ENCODE peak calls at places on chromosomes 5 and 9, in seven cellular contexts. L is SK-N-SH, U is transverse colon, P is A549, B is upper lobe of left lung, Q is H1, I is suprapubic skin. J is an unnamed sample.

GRCh38 chr5:107272954-107273353 is 397.8 kb downstream of the EFNA5 start:
- DNase-seq in B (no peak), U (no peak), P (no peak), L (no peak), I (no peak), Q (no peak), J (no peak)

GRCh38 chr5:157160001-157160400 is 6.1 kb downstream of the GARIN3 start:
- DNase-seq in I (no peak), U (no peak), P (no peak), Q (no peak), B (no peak), L (no peak), J (no peak)

GRCh38 chr9:115225459-115226116 is 107.6 kb upstream of the TNC start:
- DNase-seq in I (no peak), U (no peak), L (no peak), P (no peak), Q (no peak), B (no peak), J (no peak)

GRCh38 chr5:142295084-142295758 is 29.6 kb downstream of the SPRY4 start:
- DNase-seq in U (no peak), L (no peak), P (no peak), I (no peak), Q (peak), B (no peak), J (no peak)

GRCh38 chr9:95816716-95817115 is 58.8 kb upstream of the ERCC6L2 start:
- DNase-seq in I (no peak), P (peak), Q (no peak), U (no peak), L (no peak), B (no peak), J (no peak)

GRCh38 chr9:91727316-91727861 is 222.6 kb downstream of the ROR2 start:
- DNase-seq in I (peak), L (peak), P (peak), Q (peak), B (no peak), U (no peak), J (no peak)

GRCh38 chr9:135081264-135081660 is 6.2 kb upstream of the OLFM1 start:
- DNase-seq in L (no peak), Q (no peak), U (no peak), B (no peak), I (peak), P (no peak), J (peak)

GRCh38 chr9:14221558-14221957 is 92.4 kb downstream of the NFIB start:
- DNase-seq in P (peak), L (no peak), B (no peak), Q (no peak), I (no peak), U (no peak), J (no peak)

GRCh38 chr5:109830955-109831502 is 141.3 kb downstream of the MAN2A1 start:
- DNase-seq in I (no peak), P (no peak), L (no peak), Q (no peak), U (no peak), B (no peak), J (no peak)

GRCh38 chr5:170635706-170636105 is 131.9 kb downstream of the KCNIP1 start:
- DNase-seq in U (no peak), L (no peak), B (no peak), I (no peak), P (no peak), Q (no peak), J (no peak)

GRCh38 chr5:5558593-5558992 is 136.1 kb downstream of the ICE1 start:
- DNase-seq in U (no peak), Q (no peak), I (no peak), P (no peak), B (no peak), L (peak), J (no peak)

GRCh38 chr9:93126151-93126781 is 7.8 kb downstream of the NINJ1 start:
- DNase-seq in Q (no peak), B (peak), L (peak), P (no peak), U (peak), I (peak), J (peak)

GRCh38 chr9:127163409-127163808 is 41.0 kb upstream of the ANGPTL2 start:
- DNase-seq in U (no peak), P (peak), B (no peak), Q (no peak), I (no peak), L (no peak), J (peak)

GRCh38 chr5:180389252-180390101 is 36.3 kb upstream of the GFPT2 start:
- DNase-seq in P (no peak), Q (peak), B (peak), U (no peak), L (peak), I (no peak), J (no peak)

GRCh38 chr9:38017149-38017884 is 51.7 kb downstream of the SHB start:
- DNase-seq in Q (peak), P (peak), U (no peak), I (no peak), L (peak), B (peak), J (no peak)

DNA sequence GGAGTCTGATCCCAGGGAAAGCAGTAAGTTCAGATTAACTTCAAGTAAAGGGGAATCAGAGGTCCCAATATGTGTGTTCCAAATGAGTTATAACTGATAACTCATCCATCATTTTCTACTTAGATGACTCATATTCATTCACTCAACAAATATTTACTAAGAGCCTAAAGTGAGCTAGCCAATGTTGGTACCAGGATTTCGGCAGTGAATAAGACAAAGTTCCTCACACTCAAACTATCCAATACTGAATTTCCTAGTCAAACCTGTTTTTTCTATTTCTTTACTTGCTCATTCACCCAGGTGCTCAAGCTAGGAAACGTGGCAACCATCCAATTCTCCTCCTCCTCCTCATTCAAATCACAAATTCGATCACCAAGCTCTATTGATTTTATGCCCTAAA is 25.8 kb downstream of the FBXW2 start:
- DNase-seq in I (no peak), L (no peak), Q (no peak), P (no peak), U (no peak), B (no peak), J (no peak)
- TF ChIP-seq EP300 in I (no peak), L (no peak), Q (no peak), P (no peak), U (no peak), B (no peak), J (no peak)

GRCh38 chr9:109082091-109082620 is 37.6 kb downstream of the TMEM245 start:
- DNase-seq in P (no peak), Q (no peak), L (no peak), I (no peak), B (no peak), U (no peak), J (no peak)
- TF ChIP-seq EP300 in P (no peak), Q (no peak), L (no peak), I (no peak), B (no peak), U (no peak), J (no peak)

GRCh38 chr9:2180171-2180570 is 165.0 kb downstream of the SMARCA2 start:
- DNase-seq in I (no peak), P (no peak), Q (no peak), U (no peak), L (no peak), B (no peak), J (no peak)
- TF ChIP-seq EP300 in I (no peak), P (no peak), Q (no peak), U (no peak), L (no peak), B (no peak), J (no peak)

DNA sequence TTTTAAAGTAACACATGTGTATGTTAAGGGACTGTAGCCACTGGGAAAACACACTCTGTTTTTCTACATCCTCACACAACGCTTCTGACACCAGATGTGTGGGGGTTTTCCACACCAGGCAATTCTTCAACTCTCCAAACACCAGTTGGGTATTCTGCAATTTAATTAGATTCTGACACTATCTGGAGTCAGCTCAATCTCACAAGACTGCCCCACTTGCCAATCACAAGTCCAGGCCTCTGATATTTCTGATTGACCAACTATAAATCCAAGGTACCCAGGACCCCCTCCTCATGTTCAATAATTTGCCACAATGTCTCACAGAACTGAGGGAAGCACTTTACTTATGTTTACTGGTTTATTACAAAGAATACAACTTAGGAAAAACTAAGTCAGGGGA is 60.5 kb upstream of the CTXN3 start:
- DNase-seq in P (no peak), B (no peak), I (no peak), Q (no peak), L (no peak), U (no peak), J (no peak)
- TF ChIP-seq EP300 in P (no peak), B (no peak), I (no peak), Q (no peak), L (no peak), U (no peak), J (no peak)

DNA sequence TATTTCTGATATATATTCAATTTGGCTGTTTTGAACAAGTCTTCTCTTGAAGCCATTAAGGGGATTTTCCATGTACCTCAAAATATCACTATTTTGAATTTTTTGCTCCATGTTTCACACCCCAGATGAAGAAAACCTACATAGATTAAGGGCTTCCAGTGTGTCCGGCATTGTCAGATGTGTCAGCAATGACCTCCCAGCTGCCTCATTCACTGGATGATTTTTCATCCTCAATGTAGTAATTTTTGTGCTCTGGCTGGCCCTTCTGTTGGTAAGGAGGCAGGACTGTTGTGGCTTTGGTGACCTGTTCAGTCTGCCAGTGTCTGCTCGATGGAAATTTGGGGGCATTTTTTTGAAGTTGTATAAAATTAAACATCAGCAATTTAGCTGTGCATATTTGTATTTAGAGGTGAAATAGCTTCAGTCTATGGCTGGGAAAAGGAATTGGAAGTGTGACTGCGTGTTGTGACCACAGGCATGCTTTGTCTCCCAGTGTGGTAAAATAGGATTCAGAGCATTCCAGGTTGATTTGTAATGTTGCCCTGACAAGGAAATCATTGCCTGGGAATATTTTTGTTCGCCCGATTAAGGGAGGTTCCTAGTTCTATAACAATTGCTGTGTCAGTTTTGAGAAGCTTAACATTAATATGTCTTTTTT is 312.4 kb downstream of the ARHGEF28 start:
- DNase-seq in Q (no peak), I (no peak), L (no peak), P (peak), B (no peak), U (no peak), J (no peak)
- TF ChIP-seq EP300 in Q (no peak), I (no peak), L (no peak), P (no peak), B (no peak), U (no peak), J (no peak)

GRCh38 chr9:131125288-131126058 is at the start of gene NUP214:
- DNase-seq in P (peak), U (peak), Q (peak), I (peak), L (peak), B (peak), J (peak)
- TF ChIP-seq EP300 in P (no peak), U (no peak), Q (no peak), I (no peak), L (no peak), B (no peak), J (no peak)

J was measured in ovary.